ENCODE peak calls at places on chromosomes 6 and 20, in four cellular contexts. One of them, this sample, is unnamed.

GRCh38 chr20:10505320-10506226 is 70.5 kb downstream of the SLX4IP start:
- DNase-seq in Panc1: no peak
- DNase-seq in HCT116: no peak
- DNase-seq in HepG2: no peak
- DNase-seq in this sample: peak

GRCh38 chr6:129748212-129748900 is 38.4 kb upstream of the ARHGAP18 start:
- DNase-seq in Panc1: no peak
- DNase-seq in HepG2: peak
- DNase-seq in HCT116: peak
- DNase-seq in this sample: peak

GRCh38 chr20:44517454-44517853 is 4.4 kb downstream of the SERINC3 start:
- DNase-seq in HCT116: no peak
- DNase-seq in Panc1: no peak
- DNase-seq in HepG2: no peak
- DNase-seq in this sample: no peak

GRCh38 chr20:5719861-5720401 is 30.3 kb upstream of the SHLD1 start:
- DNase-seq in HepG2: peak
- DNase-seq in HCT116: no peak
- DNase-seq in Panc1: peak
- DNase-seq in this sample: peak

GRCh38 chr6:119351005-119351394 is 1.4 kb upstream of the MAN1A1 start:
- DNase-seq in HepG2: no peak
- DNase-seq in HCT116: peak
- DNase-seq in Panc1: no peak
- DNase-seq in this sample: no peak

GRCh38 chr6:105985816-105986632 is 100.1 kb upstream of the PRDM1 start:
- DNase-seq in Panc1: no peak
- DNase-seq in HCT116: no peak
- DNase-seq in HepG2: no peak
- DNase-seq in this sample: no peak

GRCh38 chr6:16464045-16464444 is 225.7 kb downstream of the GMPR start:
- DNase-seq in HepG2: no peak
- DNase-seq in HCT116: no peak
- DNase-seq in Panc1: no peak
- DNase-seq in this sample: no peak

GRCh38 chr20:49560646-49561045 is 7.3 kb downstream of the PTGIS start:
- DNase-seq in Panc1: no peak
- DNase-seq in HCT116: no peak
- DNase-seq in HepG2: no peak
- DNase-seq in this sample: no peak

GRCh38 chr20:23419995-23420901 is 1.0 kb downstream of the NAPB start:
- DNase-seq in HepG2: peak
- DNase-seq in HCT116: no peak
- DNase-seq in Panc1: no peak
- DNase-seq in this sample: peak

GRCh38 chr6:159169557-159170332 is 545 bp downstream of the FNDC1 start:
- DNase-seq in HepG2: no peak
- DNase-seq in HCT116: no peak
- DNase-seq in Panc1: no peak
- DNase-seq in this sample: no peak

GRCh38 chr6:150143521-150144293 is 863 bp downstream of the PPP1R14C start:
- DNase-seq in HCT116: no peak
- DNase-seq in HepG2: no peak
- DNase-seq in Panc1: no peak
- DNase-seq in this sample: peak

GRCh38 chr6:6920984-6921313 is 186.8 kb upstream of the RREB1 start:
- DNase-seq in HepG2: no peak
- DNase-seq in HCT116: no peak
- DNase-seq in Panc1: no peak
- DNase-seq in this sample: no peak

GRCh38 chr6:14241255-14242070 is 123.9 kb downstream of the CD83 start:
- DNase-seq in HCT116: no peak
- DNase-seq in Panc1: no peak
- DNase-seq in HepG2: no peak
- DNase-seq in this sample: no peak

GRCh38 chr6:168201383-168201782 is 118.2 kb downstream of the DACT2 start:
- DNase-seq in HCT116: no peak
- DNase-seq in Panc1: no peak
- DNase-seq in HepG2: peak
- DNase-seq in this sample: peak

GRCh38 chr6:108419474-108419873 is 124.6 kb downstream of the AFG1L start:
- DNase-seq in HCT116: no peak
- DNase-seq in Panc1: no peak
- DNase-seq in HepG2: no peak
- DNase-seq in this sample: no peak

GRCh38 chr6:7723041-7723447 is 2.9 kb upstream of the BMP6 start:
- DNase-seq in HCT116: peak
- DNase-seq in Panc1: peak
- DNase-seq in HepG2: peak
- DNase-seq in this sample: peak

GRCh38 chr6:4084444-4085328 is 5.7 kb upstream of the FAM217A start:
- DNase-seq in Panc1: no peak
- DNase-seq in HepG2: no peak
- DNase-seq in HCT116: no peak
- DNase-seq in this sample: no peak

GRCh38 chr6:161134550-161135298 is 139.1 kb downstream of the AGPAT4 start:
- DNase-seq in HepG2: no peak
- DNase-seq in Panc1: no peak
- DNase-seq in HCT116: no peak
- DNase-seq in this sample: no peak

GRCh38 chr20:59004493-59004762 is 2.6 kb downstream of the CTSZ start:
- DNase-seq in HepG2: no peak
- DNase-seq in HCT116: no peak
- DNase-seq in Panc1: no peak
- DNase-seq in this sample: no peak

GRCh38 chr20:51319522-51319921 is 223.0 kb downstream of the NFATC2 start:
- DNase-seq in Panc1: no peak
- DNase-seq in HepG2: no peak
- DNase-seq in HCT116: no peak
- DNase-seq in this sample: peak

GRCh38 chr6:80605165-80605989 is 498.9 kb downstream of the BCKDHB start:
- DNase-seq in HCT116: peak
- DNase-seq in Panc1: no peak
- DNase-seq in HepG2: peak
- DNase-seq in this sample: no peak

GRCh38 chr6:159758031-159759001 is 3.5 kb upstream of the ACAT2 start:
- DNase-seq in Panc1: no peak
- DNase-seq in HepG2: peak
- DNase-seq in HCT116: peak
- DNase-seq in this sample: no peak

GRCh38 chr6:52643158-52643557 is 27.8 kb upstream of the TMEM14A start:
- DNase-seq in Panc1: no peak
- DNase-seq in HepG2: no peak
- DNase-seq in HCT116: no peak
- DNase-seq in this sample: peak

GRCh38 chr20:40493551-40493950 is 195.5 kb downstream of the MAFB start:
- DNase-seq in HCT116: peak
- DNase-seq in Panc1: no peak
- DNase-seq in HepG2: no peak
- DNase-seq in this sample: no peak

GRCh38 chr6:13248549-13248948 is 79.8 kb downstream of the TBC1D7 start:
- DNase-seq in Panc1: no peak
- DNase-seq in HepG2: no peak
- DNase-seq in HCT116: no peak
- DNase-seq in this sample: no peak

GRCh38 chr6:103327079-103327478 is 1532.6 kb downstream of the HACE1 start:
- DNase-seq in HCT116: no peak
- DNase-seq in Panc1: no peak
- DNase-seq in HepG2: no peak
- DNase-seq in this sample: no peak

GRCh38 chr6:81608776-81609175 is 143.7 kb downstream of the TENT5A start:
- DNase-seq in Panc1: no peak
- DNase-seq in HepG2: no peak
- DNase-seq in HCT116: no peak
- DNase-seq in this sample: no peak

GRCh38 chr6:91304506-91304905 is 717.6 kb upstream of the MAP3K7 start:
- DNase-seq in HepG2: no peak
- DNase-seq in HCT116: no peak
- DNase-seq in Panc1: no peak
- DNase-seq in this sample: no peak

GRCh38 chr6:101722481-101722880 is 329.0 kb downstream of the GRIK2 start:
- DNase-seq in HepG2: no peak
- DNase-seq in HCT116: no peak
- DNase-seq in Panc1: no peak
- DNase-seq in this sample: no peak

GRCh38 chr6:127914240-127914639 is 13.4 kb upstream of the THEMIS start:
- DNase-seq in Panc1: no peak
- DNase-seq in HepG2: no peak
- DNase-seq in HCT116: no peak
- DNase-seq in this sample: no peak

GRCh38 chr6:40999498-41000070 is 39.4 kb downstream of the UNC5CL start:
- DNase-seq in HepG2: peak
- DNase-seq in Panc1: no peak
- DNase-seq in HCT116: peak
- DNase-seq in this sample: peak

GRCh38 chr6:5663256-5663655 is 343.5 kb downstream of the NRN1 start:
- DNase-seq in HepG2: no peak
- DNase-seq in Panc1: no peak
- DNase-seq in HCT116: no peak
- DNase-seq in this sample: no peak

GRCh38 chr20:31355981-31356380 is 12.4 kb upstream of the DEFB118 start:
- DNase-seq in Panc1: no peak
- DNase-seq in HepG2: no peak
- DNase-seq in HCT116: no peak
- DNase-seq in this sample: no peak

GRCh38 chr20:1382670-1383069 is 10.2 kb downstream of the FKBP1A start:
- DNase-seq in HCT116: no peak
- DNase-seq in Panc1: no peak
- DNase-seq in HepG2: no peak
- DNase-seq in this sample: no peak

GRCh38 chr6:39558079-39558478 is 167.1 kb downstream of the KIF6 start:
- DNase-seq in HepG2: no peak
- DNase-seq in Panc1: no peak
- DNase-seq in HCT116: no peak
- DNase-seq in this sample: no peak

GRCh38 chr6:138817799-138818198 is 21.9 kb downstream of the ECT2L start:
- DNase-seq in Panc1: no peak
- DNase-seq in HepG2: no peak
- DNase-seq in HCT116: peak
- DNase-seq in this sample: no peak

GRCh38 chr6:27889628-27890315 is 22.4 kb downstream of the OR2B2 start:
- DNase-seq in HCT116: peak
- DNase-seq in Panc1: no peak
- DNase-seq in HepG2: no peak
- DNase-seq in this sample: no peak

GRCh38 chr6:4486543-4487319 is 289.5 kb upstream of the CDYL start:
- DNase-seq in Panc1: no peak
- DNase-seq in HCT116: no peak
- DNase-seq in HepG2: no peak
- DNase-seq in this sample: no peak

GRCh38 chr20:2814587-2815051 is at the start of gene C20orf141:
- DNase-seq in HCT116: no peak
- DNase-seq in Panc1: peak
- DNase-seq in HepG2: no peak
- DNase-seq in this sample: no peak

GRCh38 chr20:22342410-22342809 is 242.0 kb downstream of the FOXA2 start:
- DNase-seq in Panc1: no peak
- DNase-seq in HCT116: no peak
- DNase-seq in HepG2: no peak
- DNase-seq in this sample: no peak
- TF ChIP-seq TCF7L2 in Panc1: no peak
- TF ChIP-seq TCF7L2 in HCT116: no peak
- TF ChIP-seq TCF7L2 in HepG2: no peak
- TF ChIP-seq TCF7L2 in this sample: no peak

GRCh38 chr6:112038756-112039430 is 15.0 kb upstream of the CCN6 start:
- DNase-seq in HepG2: no peak
- DNase-seq in Panc1: no peak
- DNase-seq in HCT116: no peak
- DNase-seq in this sample: no peak

GRCh38 chr6:112038268-112038667 is 15.6 kb upstream of the CCN6 start:
- DNase-seq in HepG2: no peak
- DNase-seq in HCT116: no peak
- DNase-seq in Panc1: no peak
- DNase-seq in this sample: no peak

GRCh38 chr6:112036088-112036637 is 17.7 kb upstream of the CCN6 start:
- DNase-seq in HCT116: no peak
- DNase-seq in Panc1: no peak
- DNase-seq in HepG2: no peak
- DNase-seq in this sample: no peak

GRCh38 chr6:112039431-112039770 is 14.5 kb upstream of the CCN6 start:
- DNase-seq in HCT116: no peak
- DNase-seq in Panc1: no peak
- DNase-seq in HepG2: no peak
- DNase-seq in this sample: no peak

GRCh38 chr6:112037783-112038216 is 16.1 kb upstream of the CCN6 start:
- DNase-seq in HCT116: no peak
- DNase-seq in HepG2: no peak
- DNase-seq in Panc1: no peak
- DNase-seq in this sample: no peak
- TF ChIP-seq TCF7L2 in HCT116: no peak
- TF ChIP-seq TCF7L2 in HepG2: no peak
- TF ChIP-seq TCF7L2 in Panc1: no peak
- TF ChIP-seq TCF7L2 in this sample: no peak

GRCh38 chr6:43138267-43138666 is 32.8 kb upstream of the SRF start:
- DNase-seq in Panc1: no peak
- DNase-seq in HepG2: no peak
- DNase-seq in HCT116: no peak
- DNase-seq in this sample: no peak

GRCh38 chr6:43141644-43142043 is 29.4 kb upstream of the SRF start:
- DNase-seq in Panc1: no peak
- DNase-seq in HepG2: no peak
- DNase-seq in HCT116: no peak
- DNase-seq in this sample: no peak

GRCh38 chr6:43144879-43145278 is 26.2 kb upstream of the SRF start:
- DNase-seq in Panc1: no peak
- DNase-seq in HepG2: no peak
- DNase-seq in HCT116: no peak
- DNase-seq in this sample: no peak

GRCh38 chr6:43143235-43144124 is 27.6 kb upstream of the SRF start:
- DNase-seq in HepG2: peak
- DNase-seq in Panc1: no peak
- DNase-seq in HCT116: peak
- DNase-seq in this sample: peak

DNA sequence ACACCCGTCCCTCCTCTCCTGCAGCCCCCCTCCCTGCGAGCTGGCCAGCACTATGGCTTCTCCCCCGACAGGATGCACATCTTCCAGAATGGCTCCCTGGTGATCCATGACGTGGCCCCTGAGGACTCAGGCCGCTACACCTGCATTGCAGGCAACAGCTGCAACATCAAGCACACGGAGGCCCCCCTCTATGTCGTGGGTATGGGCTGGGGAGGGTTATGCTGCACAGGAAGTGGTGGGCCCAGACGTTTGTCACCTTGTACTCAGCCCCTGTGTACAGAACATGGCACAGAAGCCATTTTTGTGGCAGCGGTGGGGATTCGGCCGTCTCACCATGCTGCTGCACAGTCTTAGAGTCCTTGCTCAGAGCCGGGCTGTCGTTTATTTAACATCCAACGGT is 29.0 kb upstream of the SRF start:
- DNase-seq in Panc1: no peak
- DNase-seq in HepG2: no peak
- DNase-seq in HCT116: no peak
- DNase-seq in this sample: no peak
- TF ChIP-seq TCF7L2 in Panc1: no peak
- TF ChIP-seq TCF7L2 in HepG2: no peak
- TF ChIP-seq TCF7L2 in HCT116: no peak
- TF ChIP-seq TCF7L2 in this sample: no peak

GRCh38 chr20:53493201-53493908 is 100.3 kb downstream of the ZNF217 start:
- DNase-seq in HepG2: no peak
- DNase-seq in Panc1: no peak
- DNase-seq in HCT116: no peak
- DNase-seq in this sample: no peak
- TF ChIP-seq TCF7L2 in HepG2: no peak
- TF ChIP-seq TCF7L2 in Panc1: no peak
- TF ChIP-seq TCF7L2 in HCT116: no peak
- TF ChIP-seq TCF7L2 in this sample: no peak

This sample was measured in K562.